ENCODE peak calls at places on chromosomes 4 and X, in four cellular contexts. One of them, this sample, is unnamed.

GRCh38 chr4:39151120-39151713 is 31.1 kb upstream of the WDR19 start:
- DNase-seq in K562: no peak
- DNase-seq in GM12878: no peak
- DNase-seq in HepG2: no peak
- DNase-seq in this sample: peak

GRCh38 chr4:150232029-150232428 is 153.8 kb downstream of the DCLK2 start:
- DNase-seq in K562: no peak
- DNase-seq in GM12878: no peak
- DNase-seq in HepG2: no peak
- DNase-seq in this sample: no peak

GRCh38 chr4:174152717-174153466 is 130.6 kb downstream of the FBXO8 start:
- DNase-seq in K562: no peak
- DNase-seq in GM12878: no peak
- DNase-seq in HepG2: no peak
- DNase-seq in this sample: no peak

GRCh38 chr4:11313157-11313943 is 115.3 kb downstream of the HS3ST1 start:
- DNase-seq in K562: no peak
- DNase-seq in GM12878: no peak
- DNase-seq in HepG2: no peak
- DNase-seq in this sample: no peak

GRCh38 chr4:48375651-48376291 is 34.4 kb downstream of the SLAIN2 start:
- DNase-seq in K562: no peak
- DNase-seq in GM12878: no peak
- DNase-seq in HepG2: peak
- DNase-seq in this sample: no peak

GRCh38 chr4:135249006-135249405 is 1047.4 kb upstream of the PABPC4L start:
- DNase-seq in K562: no peak
- DNase-seq in GM12878: no peak
- DNase-seq in HepG2: no peak
- DNase-seq in this sample: no peak

GRCh38 chrX:108285361-108285760 is 152.9 kb downstream of the COL4A6 start:
- DNase-seq in K562: no peak
- DNase-seq in GM12878: no peak
- DNase-seq in HepG2: no peak
- DNase-seq in this sample: no peak

GRCh38 chr4:25106363-25107151 is 53.7 kb downstream of the SEPSECS start:
- DNase-seq in K562: no peak
- DNase-seq in GM12878: no peak
- DNase-seq in HepG2: no peak
- DNase-seq in this sample: no peak

GRCh38 chrX:19888419-19888879 is 1.0 kb upstream of the SH3KBP1 start:
- DNase-seq in K562: peak
- DNase-seq in GM12878: no peak
- DNase-seq in HepG2: peak
- DNase-seq in this sample: peak

GRCh38 chr4:153241970-153242847 is 38.0 kb downstream of the TRIM2 start:
- DNase-seq in K562: no peak
- DNase-seq in GM12878: no peak
- DNase-seq in HepG2: peak
- DNase-seq in this sample: no peak

GRCh38 chrX:47172549-47172948 is 21.1 kb upstream of the UBA1 start:
- DNase-seq in K562: no peak
- DNase-seq in GM12878: no peak
- DNase-seq in HepG2: no peak
- DNase-seq in this sample: no peak

GRCh38 chr4:43567644-43568043 is 675.1 kb downstream of the GRXCR1 start:
- DNase-seq in K562: no peak
- DNase-seq in GM12878: no peak
- DNase-seq in HepG2: no peak
- DNase-seq in this sample: no peak

GRCh38 chr4:35730414-35730813 is 513.9 kb downstream of the ARAP2 start:
- DNase-seq in K562: no peak
- DNase-seq in GM12878: no peak
- DNase-seq in HepG2: peak
- DNase-seq in this sample: no peak

GRCh38 chr4:21790437-21791029 is 158.0 kb downstream of the KCNIP4 start:
- DNase-seq in K562: peak
- DNase-seq in GM12878: no peak
- DNase-seq in HepG2: no peak
- DNase-seq in this sample: peak

GRCh38 chrX:19689170-19689814 is 174.0 kb upstream of the MAP3K15 start:
- DNase-seq in K562: no peak
- DNase-seq in GM12878: no peak
- DNase-seq in HepG2: no peak
- DNase-seq in this sample: no peak

GRCh38 chrX:114338870-114339269 is 245.0 kb upstream of the HTR2C start:
- DNase-seq in K562: no peak
- DNase-seq in GM12878: no peak
- DNase-seq in HepG2: no peak
- DNase-seq in this sample: no peak

DNA sequence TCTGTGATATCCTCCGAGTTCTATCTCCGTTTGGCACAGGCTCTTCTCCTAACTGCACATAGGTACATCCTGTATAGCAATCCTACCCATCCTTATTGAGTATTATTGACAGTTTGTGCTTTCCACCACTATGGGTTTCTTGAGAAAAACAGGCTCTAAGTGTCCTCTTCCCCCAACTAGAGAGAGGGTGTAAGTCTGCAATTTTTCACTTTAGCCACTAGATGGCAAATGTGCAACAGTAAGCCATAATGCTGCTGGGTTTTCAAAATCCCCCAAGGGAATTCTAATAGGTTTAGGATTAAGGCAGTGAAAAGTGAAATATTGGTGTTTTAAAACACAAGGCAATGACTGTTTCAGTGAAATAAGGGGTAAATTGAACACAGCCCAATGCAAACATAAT is 239.1 kb upstream of the HTR2C start:
- DNase-seq in K562: peak
- DNase-seq in GM12878: no peak
- DNase-seq in HepG2: peak
- DNase-seq in this sample: peak
- TF ChIP-seq MAX in K562: no peak
- TF ChIP-seq MAX in GM12878: no peak
- TF ChIP-seq MAX in HepG2: no peak
- TF ChIP-seq MAX in this sample: no peak

GRCh38 chr4:141636077-141636770 is at the start of gene IL15:
- DNase-seq in K562: peak
- DNase-seq in GM12878: no peak
- DNase-seq in HepG2: peak
- DNase-seq in this sample: peak
- TF ChIP-seq FOXM1 in K562: no peak
- TF ChIP-seq FOXM1 in GM12878: peak
- TF ChIP-seq FOXM1 in HepG2: no peak
- TF ChIP-seq FOXM1 in this sample: no peak

DNA sequence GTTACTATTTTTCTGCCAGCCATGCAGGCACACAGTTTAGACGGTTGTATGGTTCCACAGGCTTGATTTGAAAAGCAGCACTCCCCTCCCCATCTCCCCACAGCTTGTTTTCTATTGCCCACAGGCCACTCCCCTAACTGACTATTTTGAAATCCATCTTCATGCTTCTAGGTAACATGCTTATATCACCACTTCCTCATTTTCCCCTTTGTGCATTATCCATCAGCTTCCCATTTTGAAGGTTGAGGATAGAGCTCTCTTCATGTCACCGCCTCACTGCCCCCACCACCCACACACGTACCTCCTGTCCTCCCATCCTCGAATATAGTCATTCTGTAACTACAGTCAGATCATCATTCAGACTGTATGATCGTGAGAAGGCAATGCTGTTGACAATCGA is 224.7 kb downstream of the MID1 start:
- DNase-seq in K562: no peak
- DNase-seq in GM12878: no peak
- DNase-seq in HepG2: no peak
- DNase-seq in this sample: no peak
- H3K27ac ChIP-seq in K562: no peak
- H3K27ac ChIP-seq in GM12878: no peak
- H3K27ac ChIP-seq in HepG2: no peak
- H3K27ac ChIP-seq in this sample: no peak

GRCh38 chrX:69137911-69138310 is 27.3 kb downstream of the PJA1 start:
- DNase-seq in K562: no peak
- DNase-seq in GM12878: no peak
- DNase-seq in HepG2: no peak
- DNase-seq in this sample: no peak
- TF ChIP-seq MAX in K562: no peak
- TF ChIP-seq MAX in GM12878: no peak
- TF ChIP-seq MAX in HepG2: no peak
- TF ChIP-seq MAX in this sample: no peak

GRCh38 chrX:150683536-150684146 is 9.6 kb upstream of the MTMR1 start:
- DNase-seq in K562: peak
- DNase-seq in GM12878: no peak
- DNase-seq in HepG2: peak
- DNase-seq in this sample: peak

GRCh38 chrX:150683112-150683511 is 10.1 kb upstream of the MTMR1 start:
- DNase-seq in K562: no peak
- DNase-seq in GM12878: no peak
- DNase-seq in HepG2: no peak
- DNase-seq in this sample: no peak

GRCh38 chrX:150680974-150681373 is 12.2 kb upstream of the MTMR1 start:
- DNase-seq in K562: peak
- DNase-seq in GM12878: no peak
- DNase-seq in HepG2: peak
- DNase-seq in this sample: peak
- TF ChIP-seq FOXM1 in K562: no peak
- TF ChIP-seq FOXM1 in GM12878: no peak
- TF ChIP-seq FOXM1 in HepG2: no peak
- TF ChIP-seq FOXM1 in this sample: no peak

This sample was measured in SK-N-SH.